ENCODE peak calls at places on chromosomes 6 and 20, in five cellular contexts. One of them, this sample, is unnamed.

GRCh38 chr6:32700391-32701040 is 34.1 kb upstream of the HLA-DQB1 start:
- DNase-seq in spleen: no peak
- DNase-seq in BE2C: peak
- DNase-seq in GM06990: no peak
- DNase-seq in kidney: no peak
- DNase-seq in this sample: peak

GRCh38 chr6:56459030-56459805 is 183.5 kb downstream of the DST start:
- DNase-seq in spleen: no peak
- DNase-seq in BE2C: no peak
- DNase-seq in GM06990: no peak
- DNase-seq in kidney: no peak
- DNase-seq in this sample: no peak

GRCh38 chr6:155328539-155329459 is 14.5 kb upstream of the TFB1M start:
- DNase-seq in spleen: no peak
- DNase-seq in BE2C: no peak
- DNase-seq in GM06990: no peak
- DNase-seq in kidney: no peak
- DNase-seq in this sample: no peak

GRCh38 chr6:6003334-6004146 is 3.2 kb downstream of the NRN1 start:
- DNase-seq in spleen: peak
- DNase-seq in BE2C: no peak
- DNase-seq in GM06990: no peak
- DNase-seq in kidney: peak
- DNase-seq in this sample: no peak

GRCh38 chr6:21204951-21205350 is 388.6 kb upstream of the SOX4 start:
- DNase-seq in spleen: no peak
- DNase-seq in BE2C: no peak
- DNase-seq in GM06990: no peak
- DNase-seq in kidney: no peak
- DNase-seq in this sample: no peak

GRCh38 chr20:11252447-11252846 is 578.6 kb upstream of the JAG1 start:
- DNase-seq in spleen: no peak
- DNase-seq in BE2C: no peak
- DNase-seq in GM06990: no peak
- DNase-seq in kidney: no peak
- DNase-seq in this sample: no peak

GRCh38 chr6:43871933-43872332 is 101.9 kb downstream of the VEGFA start:
- DNase-seq in spleen: no peak
- DNase-seq in BE2C: no peak
- DNase-seq in GM06990: no peak
- DNase-seq in kidney: peak
- DNase-seq in this sample: no peak

GRCh38 chr6:1479095-1479494 is 89.7 kb downstream of the FOXF2 start:
- DNase-seq in spleen: no peak
- DNase-seq in BE2C: no peak
- DNase-seq in GM06990: no peak
- DNase-seq in kidney: no peak
- DNase-seq in this sample: peak

GRCh38 chr6:108716801-108717791 is 131.1 kb upstream of the ARMC2 start:
- DNase-seq in spleen: no peak
- DNase-seq in BE2C: no peak
- DNase-seq in GM06990: no peak
- DNase-seq in kidney: no peak
- DNase-seq in this sample: no peak

GRCh38 chr20:58661298-58662141 is 10.4 kb downstream of the STX16 start:
- DNase-seq in spleen: no peak
- DNase-seq in BE2C: no peak
- DNase-seq in GM06990: no peak
- DNase-seq in kidney: no peak
- DNase-seq in this sample: no peak

GRCh38 chr6:18269253-18269652 is 4.9 kb upstream of the DEK start:
- DNase-seq in spleen: no peak
- DNase-seq in BE2C: no peak
- DNase-seq in GM06990: no peak
- DNase-seq in kidney: no peak
- DNase-seq in this sample: no peak

GRCh38 chr6:47355496-47355895 is 45.8 kb upstream of the TNFRSF21 start:
- DNase-seq in spleen: no peak
- DNase-seq in BE2C: no peak
- DNase-seq in GM06990: no peak
- DNase-seq in kidney: no peak
- DNase-seq in this sample: no peak

GRCh38 chr6:161436106-161436876 is 162.4 kb upstream of the AGPAT4 start:
- DNase-seq in spleen: no peak
- DNase-seq in BE2C: no peak
- DNase-seq in GM06990: no peak
- DNase-seq in kidney: no peak
- DNase-seq in this sample: no peak

GRCh38 chr6:26224940-26225847 is 138.0 kb downstream of the HFE start:
- DNase-seq in spleen: peak
- DNase-seq in BE2C: no peak
- DNase-seq in GM06990: no peak
- DNase-seq in kidney: no peak
- DNase-seq in this sample: peak

GRCh38 chr6:20182926-20183521 is 29.2 kb downstream of the MBOAT1 start:
- DNase-seq in spleen: no peak
- DNase-seq in BE2C: no peak
- DNase-seq in GM06990: no peak
- DNase-seq in kidney: peak
- DNase-seq in this sample: peak

GRCh38 chr6:48535569-48535968 is 424.6 kb upstream of the PTCHD4 start:
- DNase-seq in spleen: no peak
- DNase-seq in BE2C: no peak
- DNase-seq in GM06990: no peak
- DNase-seq in kidney: no peak
- DNase-seq in this sample: peak

GRCh38 chr6:165658395-165659058 is 4.5 kb downstream of the PDE10A start:
- DNase-seq in spleen: no peak
- DNase-seq in BE2C: no peak
- DNase-seq in GM06990: no peak
- DNase-seq in kidney: no peak
- DNase-seq in this sample: no peak

DNA sequence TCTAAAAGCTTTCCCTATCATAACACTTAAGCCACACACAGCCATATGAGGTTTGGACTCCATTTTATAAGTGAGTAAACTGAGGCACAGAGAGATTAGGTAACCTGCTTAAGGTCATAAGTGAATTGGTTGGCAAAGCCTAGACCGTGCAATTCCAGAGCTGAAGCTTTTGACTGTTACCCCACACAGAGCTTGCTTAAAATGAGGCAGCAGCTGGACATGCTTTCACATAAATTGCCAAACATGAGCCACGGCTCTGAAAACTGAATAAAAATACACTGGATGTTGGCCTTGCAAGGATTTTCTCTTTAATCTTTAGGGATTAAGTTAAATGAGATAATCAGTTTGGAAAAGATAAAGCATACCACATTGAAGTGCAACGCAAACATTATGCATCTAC is 2.5 kb downstream of the RIPOR2 start:
- DNase-seq in spleen: no peak
- DNase-seq in BE2C: no peak
- DNase-seq in GM06990: no peak
- DNase-seq in kidney: no peak
- DNase-seq in this sample: no peak
- H3K4me3 ChIP-seq in spleen: peak
- H3K4me3 ChIP-seq in BE2C: no peak
- H3K4me3 ChIP-seq in GM06990: peak
- H3K4me3 ChIP-seq in kidney: no peak
- H3K4me3 ChIP-seq in this sample: no peak

GRCh38 chr6:163419413-163420314 is 5.1 kb downstream of the QKI start:
- DNase-seq in spleen: no peak
- DNase-seq in BE2C: no peak
- DNase-seq in GM06990: no peak
- DNase-seq in kidney: no peak
- DNase-seq in this sample: no peak
- H3K4me3 ChIP-seq in spleen: no peak
- H3K4me3 ChIP-seq in BE2C: peak
- H3K4me3 ChIP-seq in GM06990: peak
- H3K4me3 ChIP-seq in kidney: peak
- H3K4me3 ChIP-seq in this sample: peak

GRCh38 chr20:19257865-19258264 is 45.4 kb downstream of the SLC24A3 start:
- DNase-seq in spleen: no peak
- DNase-seq in BE2C: no peak
- DNase-seq in GM06990: no peak
- DNase-seq in kidney: no peak
- DNase-seq in this sample: no peak
- H3K4me3 ChIP-seq in spleen: no peak
- H3K4me3 ChIP-seq in BE2C: no peak
- H3K4me3 ChIP-seq in GM06990: no peak
- H3K4me3 ChIP-seq in kidney: no peak
- H3K4me3 ChIP-seq in this sample: no peak

GRCh38 chr6:34145161-34146020 is 496 bp downstream of the GRM4 start:
- DNase-seq in spleen: peak
- DNase-seq in BE2C: peak
- DNase-seq in GM06990: no peak
- DNase-seq in kidney: peak
- DNase-seq in this sample: peak

GRCh38 chr6:34146021-34146782 is at the start of gene GRM4:
- DNase-seq in spleen: peak
- DNase-seq in BE2C: peak
- DNase-seq in GM06990: no peak
- DNase-seq in kidney: peak
- DNase-seq in this sample: no peak

GRCh38 chr6:34143884-34144580 is 1.9 kb downstream of the GRM4 start:
- DNase-seq in spleen: peak
- DNase-seq in BE2C: peak
- DNase-seq in GM06990: no peak
- DNase-seq in kidney: peak
- DNase-seq in this sample: no peak

GRCh38 chr6:34143196-34143883 is 2.5 kb downstream of the GRM4 start:
- DNase-seq in spleen: peak
- DNase-seq in BE2C: no peak
- DNase-seq in GM06990: no peak
- DNase-seq in kidney: peak
- DNase-seq in this sample: no peak

GRCh38 chr6:34144581-34145160 is 1.2 kb downstream of the GRM4 start:
- DNase-seq in spleen: peak
- DNase-seq in BE2C: peak
- DNase-seq in GM06990: no peak
- DNase-seq in kidney: peak
- DNase-seq in this sample: no peak
- H3K4me3 ChIP-seq in spleen: peak
- H3K4me3 ChIP-seq in BE2C: peak
- H3K4me3 ChIP-seq in GM06990: no peak
- H3K4me3 ChIP-seq in kidney: no peak
- H3K4me3 ChIP-seq in this sample: peak

DNA sequence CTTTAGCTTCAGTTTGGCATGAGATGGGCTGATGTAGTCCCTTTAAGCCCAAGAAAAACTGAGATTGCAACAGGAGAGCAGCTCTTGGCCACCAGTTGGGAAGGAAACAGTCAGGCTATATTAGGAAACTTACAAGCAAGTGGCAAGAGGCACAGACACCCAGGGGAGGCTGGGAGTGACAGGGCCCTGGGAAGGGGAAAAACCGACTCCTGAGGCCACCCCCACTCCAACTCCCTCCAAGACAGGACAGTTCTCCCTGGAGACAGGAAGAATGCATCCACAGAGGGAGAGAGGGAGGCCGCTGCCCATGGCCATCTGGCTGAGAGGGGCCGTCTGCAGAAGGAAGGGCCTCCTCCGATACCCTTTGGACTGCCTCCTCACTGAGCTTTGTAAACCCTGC is 20.5 kb downstream of the JPH2 start:
- DNase-seq in spleen: no peak
- DNase-seq in BE2C: no peak
- DNase-seq in GM06990: no peak
- DNase-seq in kidney: no peak
- DNase-seq in this sample: no peak
- H3K4me3 ChIP-seq in spleen: no peak
- H3K4me3 ChIP-seq in BE2C: no peak
- H3K4me3 ChIP-seq in GM06990: no peak
- H3K4me3 ChIP-seq in kidney: no peak
- H3K4me3 ChIP-seq in this sample: no peak

This sample was measured in skeletal muscle cell.